ENCODE peak calls at places on chromosomes 1 and 21, in six cellular contexts. I is activated B cell treated with CpG ODN at 0.5 μM for 24 hours; G is activated CD8-positive, alpha-beta T cell treated with anti-CD3 and anti-CD28 coated beads for 36 hours; Z is fibroblast of mammary gland; L is mammary epithelial cell; F is suprapubic skin. B is an unnamed sample.

GRCh38 chr1:165863346-165863745 is 35.9 kb downstream of the UCK2 start:
- DNase-seq in I (no peak), G (no peak), Z (no peak), L (no peak), F (no peak), B (no peak)

GRCh38 chr1:118346940-118347339 is 161.9 kb upstream of the SPAG17 start:
- DNase-seq in I (no peak), G (no peak), Z (no peak), L (no peak), F (no peak), B (no peak)

GRCh38 chr1:54326577-54327385 is 79.4 kb downstream of the SSBP3 start:
- DNase-seq in I (no peak), G (no peak), Z (no peak), L (no peak), F (no peak), B (no peak)

GRCh38 chr21:43306911-43307676 is 119.8 kb downstream of the SIK1 start:
- DNase-seq in I (peak; percentile 39), G (peak; percentile 16), Z (peak; percentile 25), L (peak; percentile 92), F (no peak), B (no peak)

GRCh38 chr1:18972991-18973390 is 16.5 kb upstream of the IFFO2 start:
- DNase-seq in I (no peak), G (no peak), Z (no peak), L (no peak), F (no peak), B (no peak)

GRCh38 chr21:25573409-25574206 is 33.7 kb downstream of the MRPL39 start:
- DNase-seq in I (no peak), G (peak; percentile 87), Z (peak; percentile 97), L (peak; percentile 94), F (no peak), B (no peak)

GRCh38 chr1:11125931-11126330 is 26.3 kb upstream of the EXOSC10 start:
- DNase-seq in I (no peak), G (no peak), Z (no peak), L (no peak), F (no peak), B (no peak)

GRCh38 chr1:998051-998821 is 1.7 kb downstream of the HES4 start:
- DNase-seq in I (no peak), G (no peak), Z (no peak), L (no peak), F (peak; percentile 80), B (no peak)

GRCh38 chr1:154414606-154415005 is 9.5 kb downstream of the IL6R start:
- DNase-seq in I (no peak), G (no peak), Z (no peak), L (no peak), F (no peak), B (no peak)

GRCh38 chr1:26373281-26373680 is 731 bp upstream of the ZNF683 start:
- DNase-seq in I (no peak), G (peak; percentile 67), Z (no peak), L (no peak), F (no peak), B (no peak)

GRCh38 chr1:178094752-178095645 is 1.1 kb downstream of the RASAL2 start:
- DNase-seq in I (no peak), G (no peak), Z (peak; percentile 51), L (peak; percentile 76), F (no peak), B (no peak)

GRCh38 chr1:116176306-116176789 is 65.1 kb downstream of the MAB21L3 start:
- DNase-seq in I (no peak), G (no peak), Z (no peak), L (no peak), F (no peak), B (no peak)

GRCh38 chr1:30010506-30011106 is 712.8 kb downstream of the MATN1 start:
- DNase-seq in I (no peak), G (no peak), Z (no peak), L (no peak), F (no peak), B (no peak)

DNA sequence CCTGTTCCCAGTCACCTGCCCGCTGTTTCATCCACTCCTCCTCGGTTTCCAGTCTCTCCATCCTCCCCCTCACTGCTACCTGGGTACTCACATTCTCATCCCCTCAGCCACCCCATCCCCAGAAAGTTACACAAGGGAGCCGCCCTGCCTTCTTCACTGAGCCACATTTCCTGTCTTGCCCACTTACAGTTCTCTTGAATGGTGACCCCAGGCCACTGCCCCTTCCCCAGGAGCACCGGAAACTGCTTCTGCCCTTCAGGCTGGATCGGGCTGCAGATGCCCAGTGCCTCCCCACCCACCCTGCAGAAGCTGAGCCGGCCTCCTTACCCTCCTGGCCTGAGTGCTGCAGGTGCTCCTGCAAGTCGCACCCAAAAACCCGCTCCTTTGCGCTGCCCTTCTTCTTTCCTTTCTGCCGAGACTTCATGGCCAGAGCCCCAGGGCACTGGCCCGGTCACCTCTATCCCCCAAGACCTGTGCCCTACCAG is 448 bp downstream of the ARHGAP30 start:
- DNase-seq in I (no peak), G (peak; percentile 23), Z (no peak), L (no peak), F (no peak), B (no peak)
- TF ChIP-seq CTCF in I (no peak), G (no peak), Z (no peak), L (no peak), F (no peak), B (no peak)

DNA sequence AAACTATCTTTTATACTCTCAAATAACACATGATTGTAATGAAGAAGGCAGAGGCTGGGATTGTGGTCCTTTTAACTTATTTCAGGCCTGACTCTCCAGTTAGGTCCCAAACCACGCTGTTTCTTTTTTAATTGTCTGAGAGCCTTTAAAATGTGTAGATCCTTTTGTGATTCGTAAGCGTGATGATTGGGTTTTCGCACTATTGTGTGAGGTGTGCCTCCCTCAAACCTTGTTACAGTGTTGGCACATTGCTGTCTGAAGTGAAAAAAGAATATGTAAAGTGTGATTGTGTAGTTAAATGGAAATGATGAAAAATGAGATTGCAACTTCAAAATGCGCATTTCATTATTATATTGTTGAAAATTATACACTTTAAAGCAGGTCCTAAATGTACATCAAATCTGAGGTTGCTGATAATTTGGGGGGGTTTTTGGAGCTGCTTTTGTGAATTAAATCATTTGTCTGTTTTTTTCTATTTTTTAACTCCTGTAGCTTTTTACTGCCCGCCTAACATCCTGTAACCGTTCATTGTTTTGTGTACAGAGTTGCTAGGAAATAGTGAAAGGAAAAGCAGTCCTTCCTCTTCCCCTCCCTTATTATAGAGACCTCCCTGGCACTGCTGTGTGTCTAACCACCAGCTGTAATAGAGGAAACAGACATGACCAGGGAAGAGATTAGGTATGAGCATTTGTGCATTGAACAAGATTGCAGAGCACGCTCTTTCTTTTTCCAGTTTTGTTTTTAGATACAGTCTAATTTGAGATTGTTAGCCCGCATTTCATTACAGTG is 43.3 kb downstream of the IARS2 start:
- DNase-seq in I (no peak), G (no peak), Z (no peak), L (no peak), F (no peak), B (no peak)
- TF ChIP-seq CTCF in I (no peak), G (no peak), Z (no peak), L (no peak), F (no peak), B (no peak)

DNA sequence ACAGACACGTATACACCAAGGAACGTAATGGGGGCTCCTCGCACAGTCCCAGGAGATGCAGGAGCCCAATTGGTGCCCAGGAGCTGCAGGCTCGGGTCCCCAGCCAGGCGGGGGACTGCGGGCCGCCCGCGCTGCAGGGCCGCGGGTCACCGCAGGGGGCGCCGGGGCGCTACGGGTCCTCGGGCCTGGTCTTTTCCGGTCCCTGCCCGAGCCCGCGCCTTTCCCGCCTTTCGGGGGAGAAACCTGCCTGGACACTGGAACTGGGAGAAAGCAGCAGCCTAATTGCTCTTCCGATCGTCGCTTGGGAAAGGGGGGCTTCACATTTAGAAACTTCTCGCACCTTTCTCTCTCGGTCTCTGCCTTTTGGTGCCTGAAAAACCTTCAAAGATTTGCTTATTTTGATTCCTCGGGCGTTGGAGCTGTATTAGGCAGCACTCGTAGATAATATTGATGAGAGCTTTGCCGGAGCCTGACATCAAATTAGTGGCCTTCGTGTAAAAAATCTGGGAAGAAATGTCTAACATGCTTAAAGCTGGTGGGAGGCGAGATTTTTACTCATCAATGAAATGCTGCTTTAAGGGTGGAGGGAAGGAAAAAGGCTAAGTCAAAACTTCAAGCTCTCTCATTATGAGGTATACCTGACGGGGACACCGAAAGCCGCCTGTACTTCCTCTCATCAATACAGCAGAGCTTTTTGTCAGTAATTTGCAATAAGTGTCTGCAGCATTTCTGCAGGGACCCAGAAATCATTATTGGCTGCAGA is 12.6 kb upstream of the BARHL2 start:
- DNase-seq in I (no peak), G (peak; percentile 39), Z (no peak), L (no peak), F (no peak), B (no peak)
- TF ChIP-seq CTCF in I (no peak), G (peak; percentile 90), Z (peak; percentile 6), L (peak; percentile 17), F (peak; percentile 48), B (peak; percentile 56)

GRCh38 chr21:40841524-40842196 is 5.3 kb downstream of the DSCAM start:
- DNase-seq in I (no peak), G (peak; percentile 8), Z (no peak), L (peak; percentile 42), F (no peak), B (no peak)

GRCh38 chr21:40839551-40839950 is 7.4 kb downstream of the DSCAM start:
- DNase-seq in I (no peak), G (no peak), Z (no peak), L (no peak), F (no peak), B (no peak)

GRCh38 chr21:40840441-40840840 is 6.5 kb downstream of the DSCAM start:
- DNase-seq in I (no peak), G (no peak), Z (no peak), L (peak; percentile 28), F (no peak), B (no peak)

GRCh38 chr21:40844935-40845334 is 2.0 kb downstream of the DSCAM start:
- DNase-seq in I (no peak), G (no peak), Z (no peak), L (peak; percentile 68), F (no peak), B (no peak)

DNA sequence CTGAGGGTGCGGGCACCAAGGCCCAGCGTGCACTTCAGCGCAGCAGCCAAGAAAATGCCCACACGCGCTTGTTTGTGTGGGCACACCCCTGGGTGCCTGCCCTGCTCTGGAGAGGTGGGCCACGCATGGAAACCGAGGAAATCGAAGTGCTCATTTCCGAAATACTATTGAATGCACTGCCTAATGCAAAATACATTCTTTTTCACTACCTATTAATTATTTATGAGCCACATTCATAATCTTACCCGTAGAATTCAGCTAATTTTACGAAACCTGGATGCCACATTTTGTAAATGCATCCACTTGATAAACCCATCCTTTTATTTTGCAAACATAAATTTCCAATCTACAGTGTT is 4.8 kb downstream of the DSCAM start:
- DNase-seq in I (no peak), G (no peak), Z (no peak), L (no peak), F (no peak), B (no peak)
- TF ChIP-seq CTCF in I (no peak), G (no peak), Z (no peak), L (no peak), F (peak; percentile 7), B (no peak)

DNA sequence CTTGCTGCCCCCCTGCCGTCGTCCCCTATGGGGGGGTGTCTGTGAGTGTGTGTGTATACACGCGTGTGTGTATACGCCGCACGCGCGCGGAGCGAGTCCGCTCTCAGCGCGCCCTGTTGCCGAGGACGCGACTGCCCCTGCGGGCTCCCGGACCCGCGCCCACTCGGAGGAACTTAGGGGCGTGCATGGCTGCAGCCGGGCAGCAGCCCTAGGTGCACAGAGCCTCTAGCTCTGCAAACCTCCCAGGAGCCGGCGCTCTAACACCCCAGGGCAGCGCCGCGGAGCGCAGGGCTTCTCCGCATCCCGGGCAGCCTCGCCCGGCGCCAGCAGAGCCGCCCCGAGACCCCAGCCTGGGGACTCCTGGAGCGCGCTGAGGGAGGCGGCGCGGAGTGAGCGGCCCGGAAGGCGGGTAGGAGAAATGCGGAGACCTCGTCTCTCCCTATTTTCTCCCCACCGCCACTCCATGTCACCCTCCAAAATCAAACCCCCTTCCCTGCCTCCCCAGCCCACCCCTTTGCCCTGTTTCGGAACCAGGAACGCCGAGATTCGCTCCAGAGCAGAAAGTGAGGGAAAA is 574 bp downstream of the ITPKB start:
- DNase-seq in I (peak; percentile 52), G (no peak), Z (peak; percentile 23), L (peak; percentile 42), F (no peak), B (no peak)
- TF ChIP-seq CTCF in I (no peak), G (no peak), Z (no peak), L (no peak), F (no peak), B (no peak)